ENCODE peak calls at places on chromosome 17, in ten cellular contexts. I is astrocyte of the cerebellum; R is T-helper 1 cell; P is SHP77; V is right cardiac atrium; H is activated naive CD4-positive, alpha-beta T cell treated with anti-CD3 and anti-CD28 coated beads, Interleukin-2, amount 10 ng/mL, durations not matched to agents 7 days and 5 days; C is coronary artery; G is stimulated activated CD8-positive, alpha-beta memory T cell treated with anti-CD3 and anti-CD28 coated beads, Interleukin-4, amount 100 ng/mL, for 48 hours; Z is ELR; F is activated CD4-positive, CD25-positive, alpha-beta regulatory T cell. N is an unnamed sample.

GRCh38 chr17:55086635-55087058 is 118.1 kb downstream of the STXBP4 start:
- DNase-seq in C (no peak), P (peak), R (no peak), Z (peak), I (peak), F (no peak), G (no peak), V (no peak), H (no peak), N (peak)

GRCh38 chr17:28941251-28941650 is 10.1 kb downstream of the PHF12 start:
- DNase-seq in P (no peak), R (no peak), G (no peak), H (no peak), Z (no peak), C (no peak), F (no peak), V (no peak), I (no peak), N (no peak)

GRCh38 chr17:62578757-62579487 is 48.5 kb upstream of the MRC2 start:
- DNase-seq in F (no peak), P (no peak), G (no peak), R (no peak), I (no peak), H (no peak), Z (no peak), V (no peak), C (no peak), N (no peak)

GRCh38 chr17:44774271-44775135 is 15.7 kb downstream of the ADAM11 start:
- DNase-seq in P (peak), R (peak), C (peak), V (peak), Z (peak), H (peak), G (peak), F (peak), I (peak), N (no peak)

GRCh38 chr17:82103588-82104451 is 5.8 kb upstream of the FASN start:
- DNase-seq in F (no peak), G (no peak), R (no peak), I (no peak), H (no peak), C (no peak), Z (no peak), P (no peak), V (peak), N (no peak)

GRCh38 chr17:68318103-68318991 is 27.1 kb downstream of the ARSG start:
- DNase-seq in P (no peak), R (no peak), C (no peak), I (peak), G (no peak), Z (peak), V (no peak), H (no peak), F (no peak), N (no peak)

GRCh38 chr17:7703584-7704574 is 1.1 kb upstream of the EFNB3 start:
- DNase-seq in P (peak), I (no peak), Z (peak), H (no peak), R (no peak), C (peak), V (peak), F (no peak), G (no peak), N (no peak)

GRCh38 chr17:82976982-82977488 is 102.4 kb upstream of the METRNL start:
- DNase-seq in P (no peak), R (no peak), C (no peak), Z (no peak), F (no peak), V (no peak), G (no peak), H (no peak), I (no peak), N (no peak)

GRCh38 chr17:35891273-35891672 is 11.1 kb upstream of the CCL5 start:
- DNase-seq in C (no peak), I (no peak), F (no peak), R (no peak), Z (no peak), P (no peak), G (no peak), V (no peak), H (no peak), N (no peak)

GRCh38 chr17:10628756-10629155 is 28.4 kb downstream of the MYH3 start:
- DNase-seq in H (peak), F (no peak), Z (peak), R (no peak), I (no peak), C (no peak), P (peak), G (peak), V (no peak), N (no peak)